ENCODE peak calls at places on chromosome 7, in four cellular contexts. S is pancreas, B is A549, I is neural progenitor cell. M is an unnamed sample.

GRCh38 chr7:131071786-131072504 is 255.7 kb upstream of the MKLN1 start:
- DNase-seq in S (peak; percentile 86), B (peak; percentile 46), I (no peak), M (no peak)

GRCh38 chr7:155233703-155234492 is 63.8 kb upstream of the INSIG1 start:
- DNase-seq in S (no peak), B (peak; percentile 20), I (no peak), M (no peak)

GRCh38 chr7:142908921-142909870 is 23.7 kb upstream of the TRPV6 start:
- DNase-seq in S (peak; percentile 49), B (peak; percentile 31), I (peak; percentile 26), M (no peak)

GRCh38 chr7:116259821-116260440 is 49.6 kb downstream of the TES start:
- DNase-seq in S (no peak), B (peak; percentile 86), I (no peak), M (no peak)

GRCh38 chr7:8379264-8379663 is 54.1 kb upstream of the NXPH1 start:
- DNase-seq in S (no peak), B (no peak), I (peak; percentile 27), M (peak; percentile 11)

GRCh38 chr7:99393363-99394187 is 14.8 kb downstream of the PDAP1 start:
- DNase-seq in S (no peak), B (no peak), I (peak; percentile 95), M (peak; percentile 88)

GRCh38 chr7:74454059-74454947 is 597 bp downstream of the GTF2IRD1 start:
- DNase-seq in S (no peak), B (no peak), I (peak; percentile 63), M (peak; percentile 50)

GRCh38 chr7:77426052-77426404 is 9.9 kb upstream of the GSAP start:
- DNase-seq in S (no peak), B (no peak), I (no peak), M (no peak)

GRCh38 chr7:1300636-1301035 is 68.0 kb downstream of the UNCX start:
- DNase-seq in S (no peak), B (no peak), I (no peak), M (peak; percentile 67)

GRCh38 chr7:6306471-6306870 is 34.0 kb upstream of the CYTH3 start:
- DNase-seq in S (no peak), B (peak; percentile 86), I (no peak), M (no peak)

GRCh38 chr7:14156436-14156835 is 167.0 kb upstream of the ETV1 start:
- DNase-seq in S (no peak), B (no peak), I (no peak), M (no peak)

GRCh38 chr7:107035446-107035845 is 9.1 kb upstream of the PRKAR2B start:
- DNase-seq in S (no peak), B (peak; percentile 59), I (no peak), M (no peak)

GRCh38 chr7:138872576-138872975 is 74.6 kb upstream of the ATP6V0A4 start:
- DNase-seq in S (no peak), B (peak; percentile 32), I (no peak), M (no peak)

GRCh38 chr7:128392446-128393327 is 17.1 kb downstream of the IMPDH1 start:
- DNase-seq in S (no peak), B (no peak), I (no peak), M (no peak)

GRCh38 chr7:138885383-138886147 is 87.6 kb upstream of the ATP6V0A4 start:
- DNase-seq in S (no peak), B (no peak), I (no peak), M (no peak)

GRCh38 chr7:92988051-92988450 is 129.7 kb downstream of the SAMD9 start:
- DNase-seq in S (no peak), B (peak; percentile 56), I (peak; percentile 23), M (no peak)

GRCh38 chr7:2632717-2633537 is 1.1 kb downstream of the TTYH3 start:
- DNase-seq in S (peak; percentile 58), B (peak; percentile 63), I (peak; percentile 57), M (peak; percentile 45)

GRCh38 chr7:131648491-131648890 is 92.1 kb upstream of the PODXL start:
- DNase-seq in S (no peak), B (no peak), I (no peak), M (no peak)

GRCh38 chr7:42107484-42107883 is 129.5 kb downstream of the GLI3 start:
- DNase-seq in S (no peak), B (no peak), I (peak; percentile 77), M (peak; percentile 38)

GRCh38 chr7:142420554-142421362 is 162.9 kb upstream of the PRSS58 start:
- DNase-seq in S (no peak), B (peak; percentile 9), I (peak; percentile 41), M (peak; percentile 24)

GRCh38 chr7:100585511-100586265 is at the start of gene LRCH4:
- DNase-seq in S (peak; percentile 74), B (peak; percentile 42), I (peak; percentile 77), M (no peak)

GRCh38 chr7:94190599-94191061 is 186.5 kb upstream of the BET1 start:
- DNase-seq in S (no peak), B (peak; percentile 33), I (no peak), M (no peak)

GRCh38 chr7:15199482-15199881 is 296.9 kb upstream of the DGKB start:
- DNase-seq in S (no peak), B (peak; percentile 3), I (no peak), M (no peak)

GRCh38 chr7:126856691-126857291 is 395.9 kb downstream of the GRM8 start:
- DNase-seq in S (no peak), B (peak; percentile 20), I (peak; percentile 70), M (no peak)

GRCh38 chr7:83005410-83005809 is 157.3 kb downstream of the PCLO start:
- DNase-seq in S (no peak), B (peak; percentile 43), I (peak; percentile 36), M (no peak)

GRCh38 chr7:11706666-11707605 is 125.1 kb downstream of the THSD7A start:
- DNase-seq in S (peak; percentile 32), B (peak; percentile 62), I (no peak), M (no peak)

GRCh38 chr7:84568786-84569185 is 374.2 kb upstream of the SEMA3A start:
- DNase-seq in S (no peak), B (no peak), I (no peak), M (no peak)

GRCh38 chr7:28432105-28432504 is 19.8 kb downstream of the CREB5 start:
- DNase-seq in S (no peak), B (no peak), I (no peak), M (no peak)

GRCh38 chr7:22364023-22364422 is 7.1 kb upstream of the RAPGEF5 start:
- DNase-seq in S (no peak), B (no peak), I (no peak), M (no peak)

GRCh38 chr7:155009570-155010157 is 6.7 kb upstream of the PAXIP1 start:
- DNase-seq in S (peak; percentile 15), B (peak; percentile 38), I (peak; percentile 17), M (no peak)

GRCh38 chr7:12757443-12757842 is 70.0 kb downstream of the ARL4A start:
- DNase-seq in S (no peak), B (peak; percentile 60), I (no peak), M (no peak)

GRCh38 chr7:69311489-69311888 is 286.8 kb upstream of the AUTS2 start:
- DNase-seq in S (no peak), B (no peak), I (no peak), M (no peak)

GRCh38 chr7:13282377-13282980 is 595.0 kb downstream of the ARL4A start:
- DNase-seq in S (no peak), B (peak; percentile 35), I (peak; percentile 5), M (no peak)

GRCh38 chr7:13822678-13823077 is 166.8 kb downstream of the ETV1 start:
- DNase-seq in S (no peak), B (no peak), I (no peak), M (no peak)

DNA sequence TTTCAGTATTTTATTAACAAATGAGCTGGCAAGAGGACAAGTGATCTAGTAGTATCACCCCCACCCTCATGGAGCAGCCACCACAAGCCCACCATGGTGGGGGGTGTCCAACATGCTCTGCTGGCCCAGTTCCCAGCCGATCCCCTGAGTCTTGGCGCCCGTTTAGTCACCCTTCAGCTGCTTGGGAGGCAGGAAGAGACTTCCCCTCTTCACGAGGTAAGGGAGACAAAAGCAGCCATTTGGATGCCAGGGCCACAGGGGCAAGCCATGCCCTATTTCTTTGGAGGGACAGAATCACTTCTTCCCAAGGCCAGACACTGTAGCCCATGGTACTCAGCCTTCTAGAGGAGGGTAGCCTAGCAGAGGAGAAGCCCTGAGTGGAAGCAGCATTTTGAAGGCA is 54.0 kb downstream of the NOD1 start:
- DNase-seq in S (no peak), B (no peak), I (no peak), M (no peak)
- TF ChIP-seq CTCF in S (no peak), B (no peak), I (no peak), M (no peak)

DNA sequence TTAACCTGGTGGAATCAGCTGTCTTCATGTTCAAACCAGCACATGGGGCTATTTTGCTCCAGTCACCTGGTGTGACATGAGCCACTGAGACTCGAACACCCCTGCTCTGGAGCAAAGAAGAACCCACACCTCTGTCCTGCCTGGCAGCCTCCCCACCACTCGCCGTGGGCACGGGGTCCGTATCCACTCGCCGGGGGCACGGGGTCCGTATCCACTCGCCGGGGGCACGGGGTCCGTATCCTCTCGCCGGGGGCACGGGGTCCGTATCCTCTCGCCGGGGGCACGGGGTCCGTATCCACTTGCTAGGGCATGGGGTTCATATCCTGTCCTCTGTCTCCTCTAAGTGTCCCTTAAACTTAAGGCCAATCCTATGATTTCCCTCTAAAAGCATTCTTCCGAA is 558.7 kb downstream of the PTPRN2 start:
- DNase-seq in S (no peak), B (no peak), I (no peak), M (no peak)
- TF ChIP-seq CTCF in S (no peak), B (no peak), I (no peak), M (no peak)

GRCh38 chr7:151631968-151632749 is 112.5 kb upstream of the RHEB start:
- DNase-seq in S (peak; percentile 93), B (peak; percentile 77), I (peak; percentile 94), M (peak; percentile 84)
- TF ChIP-seq CTCF in S (no peak), B (peak; percentile 82), I (peak; percentile 39), M (no peak)

GRCh38 chr7:144027974-144028373 is 20.8 kb upstream of the OR2A5 start:
- DNase-seq in S (no peak), B (no peak), I (no peak), M (no peak)

GRCh38 chr7:144028547-144028946 is 20.2 kb upstream of the OR2A5 start:
- DNase-seq in S (no peak), B (no peak), I (no peak), M (no peak)

GRCh38 chr7:144026203-144026883 is 22.4 kb upstream of the OR2A5 start:
- DNase-seq in S (no peak), B (no peak), I (no peak), M (no peak)

GRCh38 chr7:144024213-144024612 is 24.1 kb downstream of the OR6B1 start:
- DNase-seq in S (no peak), B (no peak), I (no peak), M (no peak)

DNA sequence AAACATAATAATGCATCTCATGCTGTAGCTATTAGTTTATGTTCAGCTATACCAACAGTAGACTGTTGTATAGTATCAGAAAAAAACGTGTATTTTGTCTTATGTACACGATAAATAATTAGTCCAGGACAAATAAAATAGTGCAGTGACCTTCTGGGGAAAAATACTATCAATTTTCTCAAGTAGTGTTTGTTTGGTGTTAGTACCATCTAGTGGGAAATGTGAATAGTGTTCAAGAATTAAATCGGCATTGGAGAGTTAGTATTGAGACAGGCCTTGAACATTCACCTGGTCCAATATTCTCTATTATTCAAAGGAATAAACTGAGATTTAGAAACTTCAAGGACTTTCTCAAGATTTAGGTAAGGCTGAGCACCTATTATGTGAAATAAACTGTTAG is 21.7 kb upstream of the OR2A5 start:
- DNase-seq in S (no peak), B (peak; percentile 30), I (peak; percentile 6), M (no peak)
- TF ChIP-seq CTCF in S (no peak), B (peak; percentile 65), I (peak; percentile 55), M (peak; percentile 30)